ENCODE peak calls at places on chromosomes 2 and 18, in seven cellular contexts. I is IMR-90; B is activated T-cell treated with anti-CD3 and anti-CD28 coated beads, Interleukin-2, amount 50 U/mL, for 72 hours; X is stimulated activated CD4-positive, alpha-beta T cell treated with anti-CD3 and anti-CD28 coated beads, Interleukin-15, amount 100 ng/mL, for 48 hours; T is LoVo; R is H54; D is CD8-positive, alpha-beta memory T cell. V is an unnamed sample.

GRCh38 chr2:227462463-227462951 is 9.4 kb upstream of the AGFG1 start:
- DNase-seq in I (no peak), B (peak), X (no peak), T (no peak), R (no peak), D (no peak), V (no peak)

GRCh38 chr18:11909597-11910026 is 1.5 kb upstream of the MPPE1 start:
- DNase-seq in I (peak), B (no peak), X (no peak), T (peak), R (no peak), D (no peak), V (no peak)

GRCh38 chr2:105557021-105557420 is 158.2 kb upstream of the FHL2 start:
- DNase-seq in I (no peak), B (no peak), X (no peak), T (no peak), R (no peak), D (no peak), V (no peak)

GRCh38 chr2:150464270-150464669 is 23.2 kb downstream of the RND3 start:
- DNase-seq in I (no peak), B (no peak), X (no peak), T (no peak), R (no peak), D (no peak), V (no peak)

GRCh38 chr2:153287109-153287801 is 191.3 kb downstream of the RPRM start:
- DNase-seq in I (no peak), B (peak), X (peak), T (no peak), R (no peak), D (no peak), V (no peak)

GRCh38 chr2:230757476-230757875 is 44.8 kb downstream of the CAB39 start:
- DNase-seq in I (peak), B (no peak), X (no peak), T (no peak), R (no peak), D (no peak), V (no peak)

GRCh38 chr2:119468154-119468955 is 36.7 kb downstream of the TMEM37 start:
- DNase-seq in I (peak), B (no peak), X (no peak), T (no peak), R (no peak), D (no peak), V (no peak)

GRCh38 chr2:102782187-102782586 is 20.4 kb downstream of the TMEM182 start:
- DNase-seq in I (no peak), B (no peak), X (no peak), T (no peak), R (no peak), D (no peak), V (no peak)

GRCh38 chr2:82215212-82215611 is 1910.7 kb upstream of the LRRTM1 start:
- DNase-seq in I (no peak), B (no peak), X (no peak), T (no peak), R (no peak), D (no peak), V (no peak)

GRCh38 chr2:34266908-34267697 is 668.0 kb upstream of the FAM98A start:
- DNase-seq in I (no peak), B (no peak), X (no peak), T (no peak), R (no peak), D (no peak), V (no peak)

GRCh38 chr2:202109737-202110184 is 36.7 kb downstream of the KIAA2012 start:
- DNase-seq in I (peak), B (no peak), X (no peak), T (no peak), R (no peak), D (no peak), V (no peak)

GRCh38 chr2:109173311-109174171 is 44.5 kb downstream of the SH3RF3 start:
- DNase-seq in I (peak), B (no peak), X (no peak), T (no peak), R (no peak), D (no peak), V (no peak)

GRCh38 chr2:45843136-45843535 is 191.7 kb downstream of the PRKCE start:
- DNase-seq in I (no peak), B (no peak), X (no peak), T (no peak), R (no peak), D (no peak), V (peak)

GRCh38 chr18:77132369-77133050 is at the start of gene MBP:
- DNase-seq in I (no peak), B (peak), X (peak), T (peak), R (no peak), D (peak), V (peak)

GRCh38 chr2:128309341-128310093 is 9.2 kb downstream of the HS6ST1 start:
- DNase-seq in I (peak), B (no peak), X (no peak), T (no peak), R (no peak), D (no peak), V (no peak)

GRCh38 chr2:139394801-139395200 is 614.6 kb upstream of the NXPH2 start:
- DNase-seq in I (no peak), B (no peak), X (no peak), T (no peak), R (no peak), D (no peak), V (no peak)

GRCh38 chr2:101200714-101201113 is 49.5 kb upstream of the TBC1D8 start:
- DNase-seq in I (peak), B (no peak), X (no peak), T (peak), R (no peak), D (no peak), V (no peak)

V was measured in activated CD8-positive, alpha-beta T cell treated with anti-CD3 and anti-CD28 coated beads, Interleukin-2, amount 10 ng/mL, durations not matched to agents 7 days and 5 days.